ENCODE peak calls at places on chromosomes 5 and 9, in eight cellular contexts. One of them, this sample, is unnamed.

GRCh38 chr5:159536626-159537025 is 206.3 kb upstream of the IL12B start:
- DNase-seq in esophagus squamous epithelium: no peak
- DNase-seq in aorta: no peak
- DNase-seq in left lung: no peak
- DNase-seq in cardiac muscle cell: no peak
- DNase-seq in heart right ventricle: no peak
- DNase-seq in tibial nerve: no peak
- DNase-seq in OCI-LY7: no peak
- DNase-seq in this sample: no peak

GRCh38 chr5:122844136-122844915 is 1.1 kb upstream of the SNX24 start:
- DNase-seq in esophagus squamous epithelium: no peak
- DNase-seq in aorta: no peak
- DNase-seq in left lung: no peak
- DNase-seq in cardiac muscle cell: peak
- DNase-seq in heart right ventricle: no peak
- DNase-seq in tibial nerve: no peak
- DNase-seq in OCI-LY7: peak
- DNase-seq in this sample: peak

GRCh38 chr9:21350787-21351186 is at the start of gene IFNA6:
- DNase-seq in esophagus squamous epithelium: no peak
- DNase-seq in aorta: no peak
- DNase-seq in left lung: no peak
- DNase-seq in cardiac muscle cell: no peak
- DNase-seq in heart right ventricle: no peak
- DNase-seq in tibial nerve: no peak
- DNase-seq in OCI-LY7: no peak
- DNase-seq in this sample: no peak

GRCh38 chr5:166551384-166551783 is 1740.1 kb upstream of the WWC1 start:
- DNase-seq in esophagus squamous epithelium: no peak
- DNase-seq in aorta: no peak
- DNase-seq in left lung: no peak
- DNase-seq in cardiac muscle cell: peak
- DNase-seq in heart right ventricle: no peak
- DNase-seq in tibial nerve: no peak
- DNase-seq in OCI-LY7: no peak
- DNase-seq in this sample: no peak

GRCh38 chr5:117131876-117132275 is 557.3 kb upstream of the SEMA6A start:
- DNase-seq in esophagus squamous epithelium: no peak
- DNase-seq in aorta: no peak
- DNase-seq in left lung: no peak
- DNase-seq in cardiac muscle cell: no peak
- DNase-seq in heart right ventricle: no peak
- DNase-seq in tibial nerve: no peak
- DNase-seq in OCI-LY7: no peak
- DNase-seq in this sample: no peak

GRCh38 chr5:85967681-85968080 is 650.1 kb upstream of the COX7C start:
- DNase-seq in esophagus squamous epithelium: no peak
- DNase-seq in aorta: no peak
- DNase-seq in left lung: no peak
- DNase-seq in cardiac muscle cell: no peak
- DNase-seq in heart right ventricle: no peak
- DNase-seq in tibial nerve: no peak
- DNase-seq in OCI-LY7: no peak
- DNase-seq in this sample: no peak

GRCh38 chr9:69900406-69900805 is 79.8 kb downstream of the CFAP95 start:
- DNase-seq in esophagus squamous epithelium: no peak
- DNase-seq in aorta: no peak
- DNase-seq in left lung: no peak
- DNase-seq in cardiac muscle cell: no peak
- DNase-seq in heart right ventricle: no peak
- DNase-seq in tibial nerve: no peak
- DNase-seq in OCI-LY7: no peak
- DNase-seq in this sample: no peak

GRCh38 chr9:136784249-136784996 is 6.7 kb upstream of the TMEM141 start:
- DNase-seq in esophagus squamous epithelium: no peak
- DNase-seq in aorta: no peak
- DNase-seq in left lung: no peak
- DNase-seq in cardiac muscle cell: peak
- DNase-seq in heart right ventricle: no peak
- DNase-seq in tibial nerve: no peak
- DNase-seq in OCI-LY7: peak
- DNase-seq in this sample: peak

GRCh38 chr9:36499156-36499886 is 73.4 kb upstream of the MELK start:
- DNase-seq in esophagus squamous epithelium: no peak
- DNase-seq in aorta: no peak
- DNase-seq in left lung: no peak
- DNase-seq in cardiac muscle cell: no peak
- DNase-seq in heart right ventricle: no peak
- DNase-seq in tibial nerve: no peak
- DNase-seq in OCI-LY7: peak
- DNase-seq in this sample: peak

GRCh38 chr9:126916909-126917308 is 2.3 kb downstream of the RALGPS1 start:
- DNase-seq in esophagus squamous epithelium: no peak
- DNase-seq in aorta: no peak
- DNase-seq in left lung: no peak
- DNase-seq in cardiac muscle cell: no peak
- DNase-seq in heart right ventricle: no peak
- DNase-seq in tibial nerve: no peak
- DNase-seq in OCI-LY7: peak
- DNase-seq in this sample: peak

GRCh38 chr9:95409650-95410426 is 92.3 kb upstream of the FANCC start:
- DNase-seq in esophagus squamous epithelium: no peak
- DNase-seq in aorta: no peak
- DNase-seq in left lung: no peak
- DNase-seq in cardiac muscle cell: peak
- DNase-seq in heart right ventricle: no peak
- DNase-seq in tibial nerve: no peak
- DNase-seq in OCI-LY7: no peak
- DNase-seq in this sample: no peak

GRCh38 chr9:99807276-99807852 is 14.3 kb upstream of the NR4A3 start:
- DNase-seq in esophagus squamous epithelium: no peak
- DNase-seq in aorta: peak
- DNase-seq in left lung: peak
- DNase-seq in cardiac muscle cell: peak
- DNase-seq in heart right ventricle: peak
- DNase-seq in tibial nerve: no peak
- DNase-seq in OCI-LY7: peak
- DNase-seq in this sample: peak

GRCh38 chr5:103498800-103499199 is 63.8 kb downstream of the NUDT12 start:
- DNase-seq in esophagus squamous epithelium: no peak
- DNase-seq in aorta: no peak
- DNase-seq in left lung: no peak
- DNase-seq in cardiac muscle cell: no peak
- DNase-seq in heart right ventricle: no peak
- DNase-seq in tibial nerve: no peak
- DNase-seq in OCI-LY7: no peak
- DNase-seq in this sample: no peak
- H3K27ac ChIP-seq in esophagus squamous epithelium: no peak
- H3K27ac ChIP-seq in aorta: no peak
- H3K27ac ChIP-seq in left lung: no peak
- H3K27ac ChIP-seq in cardiac muscle cell: peak
- H3K27ac ChIP-seq in heart right ventricle: no peak
- H3K27ac ChIP-seq in tibial nerve: no peak
- H3K27ac ChIP-seq in OCI-LY7: no peak
- H3K27ac ChIP-seq in this sample: no peak

DNA sequence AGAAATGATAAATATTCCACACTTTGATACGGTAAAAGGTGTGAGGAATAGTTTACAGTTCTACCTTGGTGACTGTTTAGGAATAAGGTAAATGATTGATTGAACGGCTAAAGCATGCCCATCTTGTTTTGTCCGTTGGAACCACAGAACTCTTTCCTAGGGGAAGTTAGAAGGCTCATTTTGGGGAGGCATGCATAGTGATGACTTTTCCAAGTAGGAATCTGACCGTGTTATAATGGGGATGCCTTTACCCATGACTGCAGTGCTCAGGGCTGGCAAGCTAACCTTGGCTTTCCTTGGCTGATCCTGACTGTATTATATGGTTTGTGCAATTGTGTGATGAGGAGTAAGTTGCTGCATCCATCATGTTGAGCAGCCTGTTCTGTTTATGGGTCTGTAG is 24.5 kb downstream of the PCSK5 start:
- DNase-seq in esophagus squamous epithelium: no peak
- DNase-seq in aorta: no peak
- DNase-seq in left lung: no peak
- DNase-seq in cardiac muscle cell: no peak
- DNase-seq in heart right ventricle: no peak
- DNase-seq in tibial nerve: no peak
- DNase-seq in OCI-LY7: no peak
- DNase-seq in this sample: no peak
- H3K27ac ChIP-seq in esophagus squamous epithelium: no peak
- H3K27ac ChIP-seq in aorta: no peak
- H3K27ac ChIP-seq in left lung: no peak
- H3K27ac ChIP-seq in cardiac muscle cell: no peak
- H3K27ac ChIP-seq in heart right ventricle: no peak
- H3K27ac ChIP-seq in tibial nerve: no peak
- H3K27ac ChIP-seq in OCI-LY7: no peak
- H3K27ac ChIP-seq in this sample: no peak

GRCh38 chr5:68011259-68011760 is 204.2 kb upstream of the PIK3R1 start:
- DNase-seq in esophagus squamous epithelium: no peak
- DNase-seq in aorta: no peak
- DNase-seq in left lung: no peak
- DNase-seq in cardiac muscle cell: no peak
- DNase-seq in heart right ventricle: no peak
- DNase-seq in tibial nerve: no peak
- DNase-seq in OCI-LY7: no peak
- DNase-seq in this sample: no peak

GRCh38 chr5:68010740-68011139 is 204.8 kb upstream of the PIK3R1 start:
- DNase-seq in esophagus squamous epithelium: no peak
- DNase-seq in aorta: no peak
- DNase-seq in left lung: no peak
- DNase-seq in cardiac muscle cell: no peak
- DNase-seq in heart right ventricle: no peak
- DNase-seq in tibial nerve: no peak
- DNase-seq in OCI-LY7: no peak
- DNase-seq in this sample: no peak

GRCh38 chr5:68011801-68012200 is 203.8 kb upstream of the PIK3R1 start:
- DNase-seq in esophagus squamous epithelium: no peak
- DNase-seq in aorta: no peak
- DNase-seq in left lung: no peak
- DNase-seq in cardiac muscle cell: peak
- DNase-seq in heart right ventricle: no peak
- DNase-seq in tibial nerve: no peak
- DNase-seq in OCI-LY7: no peak
- DNase-seq in this sample: no peak

GRCh38 chr5:68012429-68012828 is 203.1 kb upstream of the PIK3R1 start:
- DNase-seq in esophagus squamous epithelium: no peak
- DNase-seq in aorta: no peak
- DNase-seq in left lung: no peak
- DNase-seq in cardiac muscle cell: peak
- DNase-seq in heart right ventricle: no peak
- DNase-seq in tibial nerve: no peak
- DNase-seq in OCI-LY7: no peak
- DNase-seq in this sample: no peak

DNA sequence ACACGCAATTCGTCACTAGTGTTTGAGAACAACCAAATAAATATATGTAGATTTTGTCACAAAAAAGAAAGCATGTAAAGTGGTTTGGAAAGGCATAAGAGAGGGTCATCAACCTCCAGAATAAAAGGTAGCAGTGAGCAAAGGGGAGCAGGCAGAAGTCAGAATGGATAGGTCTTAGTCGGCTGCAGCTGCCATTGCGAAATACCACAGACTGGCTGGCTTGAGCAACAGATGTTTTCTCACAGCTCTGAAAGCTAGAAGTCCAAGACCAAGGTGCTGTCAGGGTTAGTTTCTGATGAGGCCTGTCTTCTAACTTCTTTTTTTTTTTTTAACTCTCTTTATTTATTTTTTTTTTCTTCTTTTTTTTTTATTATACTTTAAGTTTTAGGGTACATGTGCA is 208.1 kb upstream of the PIK3R1 start:
- DNase-seq in esophagus squamous epithelium: no peak
- DNase-seq in aorta: peak
- DNase-seq in left lung: no peak
- DNase-seq in cardiac muscle cell: peak
- DNase-seq in heart right ventricle: peak
- DNase-seq in tibial nerve: peak
- DNase-seq in OCI-LY7: no peak
- DNase-seq in this sample: no peak
- H3K27ac ChIP-seq in esophagus squamous epithelium: no peak
- H3K27ac ChIP-seq in aorta: no peak
- H3K27ac ChIP-seq in left lung: no peak
- H3K27ac ChIP-seq in cardiac muscle cell: no peak
- H3K27ac ChIP-seq in heart right ventricle: no peak
- H3K27ac ChIP-seq in tibial nerve: no peak
- H3K27ac ChIP-seq in OCI-LY7: no peak
- H3K27ac ChIP-seq in this sample: no peak

GRCh38 chr5:142063878-142064331 is 44.7 kb upstream of the NDFIP1 start:
- DNase-seq in esophagus squamous epithelium: no peak
- DNase-seq in aorta: peak
- DNase-seq in left lung: peak
- DNase-seq in cardiac muscle cell: peak
- DNase-seq in heart right ventricle: peak
- DNase-seq in tibial nerve: peak
- DNase-seq in OCI-LY7: no peak
- DNase-seq in this sample: no peak

GRCh38 chr5:142056831-142057696 is 44.2 kb upstream of the GNPDA1 start:
- DNase-seq in esophagus squamous epithelium: no peak
- DNase-seq in aorta: no peak
- DNase-seq in left lung: no peak
- DNase-seq in cardiac muscle cell: no peak
- DNase-seq in heart right ventricle: no peak
- DNase-seq in tibial nerve: no peak
- DNase-seq in OCI-LY7: no peak
- DNase-seq in this sample: no peak

GRCh38 chr5:142063376-142063775 is 45.2 kb upstream of the NDFIP1 start:
- DNase-seq in esophagus squamous epithelium: no peak
- DNase-seq in aorta: no peak
- DNase-seq in left lung: no peak
- DNase-seq in cardiac muscle cell: no peak
- DNase-seq in heart right ventricle: no peak
- DNase-seq in tibial nerve: no peak
- DNase-seq in OCI-LY7: no peak
- DNase-seq in this sample: no peak

GRCh38 chr5:142057697-142058056 is 44.9 kb upstream of the GNPDA1 start:
- DNase-seq in esophagus squamous epithelium: no peak
- DNase-seq in aorta: no peak
- DNase-seq in left lung: no peak
- DNase-seq in cardiac muscle cell: no peak
- DNase-seq in heart right ventricle: no peak
- DNase-seq in tibial nerve: no peak
- DNase-seq in OCI-LY7: no peak
- DNase-seq in this sample: no peak

DNA sequence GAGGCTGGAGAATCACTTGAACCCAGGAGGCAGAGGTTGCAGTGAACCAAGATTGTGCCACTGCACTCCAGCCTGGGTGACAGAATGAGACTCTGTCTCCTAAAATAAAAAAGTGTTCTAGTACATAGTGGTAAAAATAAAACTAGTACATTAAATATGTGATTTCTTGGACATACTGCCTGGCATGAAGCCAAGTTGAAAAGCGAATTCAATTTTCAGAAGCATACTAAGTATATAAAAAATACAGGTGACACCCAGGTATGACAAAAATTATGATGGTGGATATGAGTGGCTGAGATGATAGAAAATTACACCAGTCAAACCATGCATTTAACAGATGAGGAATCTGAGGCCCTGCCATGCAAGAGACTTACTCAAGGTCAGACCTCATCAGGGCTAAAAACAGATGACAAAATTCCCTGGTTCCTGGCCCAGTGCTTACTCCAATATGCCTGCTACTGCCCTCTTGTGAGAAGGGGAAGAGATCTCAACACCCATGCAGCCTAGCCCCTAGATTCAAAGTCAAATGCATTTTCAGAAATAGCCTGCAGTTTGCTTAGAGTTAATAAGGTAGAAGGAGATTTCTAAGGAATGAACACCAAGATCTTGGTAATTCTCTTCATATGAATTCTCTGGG is 46.6 kb upstream of the GNPDA1 start:
- DNase-seq in esophagus squamous epithelium: no peak
- DNase-seq in aorta: no peak
- DNase-seq in left lung: no peak
- DNase-seq in cardiac muscle cell: peak
- DNase-seq in heart right ventricle: no peak
- DNase-seq in tibial nerve: no peak
- DNase-seq in OCI-LY7: no peak
- DNase-seq in this sample: no peak
- H3K27ac ChIP-seq in esophagus squamous epithelium: no peak
- H3K27ac ChIP-seq in aorta: no peak
- H3K27ac ChIP-seq in left lung: no peak
- H3K27ac ChIP-seq in cardiac muscle cell: no peak
- H3K27ac ChIP-seq in heart right ventricle: no peak
- H3K27ac ChIP-seq in tibial nerve: peak
- H3K27ac ChIP-seq in OCI-LY7: no peak
- H3K27ac ChIP-seq in this sample: no peak

This sample was measured in Karpas-422.